ENCODE peak calls at places on chromosomes 1 and 21, in four cellular contexts. L, K, J and P are unnamed samples.
A peak's percentile ranks its signal among the peaks of the same experiment; 100 is the strongest.

GRCh38 chr21:25107708-25108107 is 499.6 kb downstream of the MRPL39 start:
- DNase-seq in L (no peak), K (no peak), J (peak; percentile 70), P (peak; percentile 79)

GRCh38 chr1:178818416-178818815 is 52.5 kb downstream of the ANGPTL1 start:
- DNase-seq in L (no peak), K (no peak), J (peak; percentile 55), P (peak; percentile 48)

GRCh38 chr1:85464497-85465098 is 361 bp downstream of the DDAH1 start:
- DNase-seq in L (peak; percentile 68), K (peak; percentile 84), J (peak; percentile 81), P (peak; percentile 66)

GRCh38 chr1:229620876-229621275 is 5.0 kb downstream of the TAF5L start:
- DNase-seq in L (no peak), K (no peak), J (peak; percentile 96), P (peak; percentile 87)

GRCh38 chr1:163874070-163874469 is 552.3 kb downstream of the NUF2 start:
- DNase-seq in L (no peak), K (no peak), J (peak; percentile 66), P (peak; percentile 64)

GRCh38 chr1:103517380-103518047 is 8.0 kb upstream of the RNPC3 start:
- DNase-seq in L (no peak), K (no peak), J (peak; percentile 3), P (peak; percentile 45)

GRCh38 chr1:240912821-240913220 is 300.9 kb upstream of the GREM2 start:
- DNase-seq in L (no peak), K (no peak), J (no peak), P (no peak)

GRCh38 chr1:180151508-180151907 is 3.2 kb upstream of the QSOX1 start:
- DNase-seq in L (no peak), K (peak; percentile 53), J (peak; percentile 92), P (peak; percentile 89)

GRCh38 chr1:151990058-151990855 is 3.4 kb downstream of the S100A10 start:
- DNase-seq in L (no peak), K (no peak), J (no peak), P (no peak)

GRCh38 chr1:76040327-76040868 is 34.1 kb upstream of the ST6GALNAC3 start:
- DNase-seq in L (no peak), K (no peak), J (no peak), P (no peak)

GRCh38 chr1:67053535-67053784 is 488 bp downstream of the SLC35D1 start:
- DNase-seq in L (no peak), K (no peak), J (peak; percentile 54), P (no peak)

GRCh38 chr1:34695580-34695979 is 59.3 kb upstream of the GJB5 start:
- DNase-seq in L (no peak), K (peak; percentile 41), J (no peak), P (no peak)

GRCh38 chr1:15836772-15837669 is 10.5 kb upstream of the SPEN start:
- DNase-seq in L (no peak), K (no peak), J (no peak), P (no peak)

GRCh38 chr1:7393141-7393540 is 378.0 kb upstream of the VAMP3 start:
- DNase-seq in L (no peak), K (no peak), J (no peak), P (no peak)

GRCh38 chr1:17802164-17802563 is 47.0 kb downstream of the ACTL8 start:
- DNase-seq in L (no peak), K (no peak), J (peak; percentile 50), P (peak; percentile 50)

GRCh38 chr1:39952359-39953110 is 2.4 kb upstream of the MFSD2A start:
- DNase-seq in L (peak; percentile 42), K (no peak), J (peak; percentile 28), P (peak; percentile 11)

GRCh38 chr1:172941456-172941855 is 109.3 kb downstream of the TNFSF18 start:
- DNase-seq in L (peak; percentile 30), K (no peak), J (no peak), P (peak; percentile 51)

GRCh38 chr1:7026188-7026587 is 240.9 kb downstream of the CAMTA1 start:
- DNase-seq in L (no peak), K (no peak), J (no peak), P (no peak)

GRCh38 chr1:159752135-159752580 is 28.6 kb upstream of the DUSP23 start:
- DNase-seq in L (no peak), K (no peak), J (peak; percentile 98), P (peak; percentile 93)

GRCh38 chr1:2226525-2227340 is 1.4 kb upstream of the SKI start:
- DNase-seq in L (no peak), K (no peak), J (no peak), P (no peak)

GRCh38 chr1:167825419-167826079 is 88.4 kb downstream of the ADCY10 start:
- DNase-seq in L (no peak), K (no peak), J (no peak), P (peak; percentile 28)

GRCh38 chr1:89842547-89843278 is 21.9 kb downstream of the LRRC8D start:
- DNase-seq in L (no peak), K (no peak), J (peak; percentile 26), P (peak; percentile 55)